ENCODE peak calls at places on chromosomes 16 and 17, in ten cellular contexts. A, N, F, O, L, S, B, P, T and C are unnamed samples.

GRCh38 chr16:85586360-85587145 is 26.6 kb upstream of the GSE1 start:
- DNase-seq in A (no peak), N (no peak), F (peak; percentile 61), O (no peak), L (peak; percentile 70), S (no peak), B (no peak), P (no peak), T (no peak), C (no peak)

GRCh38 chr16:86510465-86511261 is at the start of gene FOXF1:
- DNase-seq in A (no peak), N (no peak), F (no peak), O (peak; percentile 61), L (peak; percentile 83), S (no peak), B (no peak), P (no peak), T (no peak), C (no peak)

GRCh38 chr16:87463722-87464690 is 28.8 kb downstream of the ZCCHC14 start:
- DNase-seq in A (no peak), N (no peak), F (peak; percentile 21), O (peak; percentile 84), L (peak; percentile 89), S (no peak), B (peak; percentile 45), P (no peak), T (peak; percentile 83), C (no peak)

GRCh38 chr17:83125515-83126274 is 46.3 kb downstream of the METRNL start:
- DNase-seq in A (no peak), N (no peak), F (peak; percentile 50), O (no peak), L (no peak), S (peak; percentile 60), B (no peak), P (peak; percentile 70), T (no peak), C (peak; percentile 60)

GRCh38 chr16:88784856-88785105 is 239 bp downstream of the PIEZO1 start:
- DNase-seq in A (no peak), N (no peak), F (no peak), O (no peak), L (no peak), S (no peak), B (no peak), P (no peak), T (no peak), C (no peak)

GRCh38 chr16:82241469-82242052 is 71.5 kb upstream of the MPHOSPH6 start:
- DNase-seq in A (no peak), N (no peak), F (no peak), O (no peak), L (no peak), S (no peak), B (no peak), P (no peak), T (no peak), C (no peak)

GRCh38 chr17:78128616-78129384 is at the start of gene TMC6:
- DNase-seq in A (peak; percentile 89), N (no peak), F (no peak), O (no peak), L (no peak), S (peak; percentile 83), B (peak; percentile 70), P (peak; percentile 92), T (no peak), C (peak; percentile 78)

GRCh38 chr17:78697846-78698343 is 84.2 kb downstream of the CYTH1 start:
- DNase-seq in A (no peak), N (no peak), F (no peak), O (no peak), L (no peak), S (no peak), B (no peak), P (no peak), T (no peak), C (no peak)

GRCh38 chr16:89598199-89598598 is 15.2 kb upstream of the DPEP1 start:
- DNase-seq in A (no peak), N (no peak), F (no peak), O (peak; percentile 36), L (peak; percentile 43), S (peak; percentile 48), B (no peak), P (no peak), T (peak; percentile 46), C (no peak)

GRCh38 chr17:31339906-31340661 is 18.7 kb upstream of the EVI2A start:
- DNase-seq in A (no peak), N (no peak), F (peak; percentile 42), O (peak; percentile 86), L (peak; percentile 90), S (no peak), B (no peak), P (no peak), T (no peak), C (no peak)

GRCh38 chr16:66639091-66639885 is 34.8 kb downstream of the CMTM3 start:
- DNase-seq in A (no peak), N (no peak), F (no peak), O (peak; percentile 53), L (no peak), S (peak; percentile 61), B (no peak), P (no peak), T (peak; percentile 81), C (no peak)

GRCh38 chr16:84143784-84144199 is 1.2 kb downstream of the HSDL1 start:
- DNase-seq in A (no peak), N (no peak), F (no peak), O (peak; percentile 2), L (no peak), S (no peak), B (no peak), P (no peak), T (no peak), C (no peak)

GRCh38 chr16:48160575-48160974 is 4.8 kb upstream of the ABCC12 start:
- DNase-seq in A (no peak), N (no peak), F (no peak), O (peak; percentile 57), L (no peak), S (no peak), B (no peak), P (no peak), T (no peak), C (no peak)

GRCh38 chr17:8226536-8227237 is 16.3 kb upstream of the AURKB start:
- DNase-seq in A (peak; percentile 35), N (peak; percentile 56), F (peak; percentile 74), O (peak; percentile 93), L (peak; percentile 91), S (no peak), B (peak; percentile 57), P (peak; percentile 78), T (peak; percentile 85), C (peak; percentile 82)

GRCh38 chr17:40602445-40603443 is 37.5 kb upstream of the CCR7 start:
- DNase-seq in A (peak; percentile 46), N (no peak), F (no peak), O (no peak), L (no peak), S (no peak), B (peak; percentile 87), P (no peak), T (no peak), C (no peak)

GRCh38 chr17:17018612-17019429 is 23.4 kb upstream of the MPRIP start:
- DNase-seq in A (no peak), N (no peak), F (no peak), O (no peak), L (no peak), S (peak; percentile 92), B (no peak), P (no peak), T (no peak), C (peak; percentile 53)

GRCh38 chr17:69524854-69525253 is 110.4 kb downstream of the MAP2K6 start:
- DNase-seq in A (no peak), N (no peak), F (no peak), O (no peak), L (no peak), S (no peak), B (no peak), P (no peak), T (no peak), C (no peak)

GRCh38 chr16:89363621-89364393 is 126.6 kb downstream of the ANKRD11 start:
- DNase-seq in A (peak; percentile 37), N (no peak), F (no peak), O (peak; percentile 78), L (peak; percentile 86), S (peak; percentile 77), B (peak; percentile 60), P (no peak), T (peak; percentile 77), C (peak; percentile 36)

GRCh38 chr16:7853197-7853596 is 520.6 kb downstream of the RBFOX1 start:
- DNase-seq in A (no peak), N (no peak), F (no peak), O (no peak), L (no peak), S (no peak), B (no peak), P (no peak), T (no peak), C (no peak)

GRCh38 chr17:77723909-77724875 is 234.3 kb upstream of the TNRC6C start:
- DNase-seq in A (no peak), N (no peak), F (no peak), O (no peak), L (no peak), S (no peak), B (no peak), P (peak; percentile 89), T (no peak), C (no peak)

GRCh38 chr16:81713295-81713772 is 65.8 kb upstream of the PLCG2 start:
- DNase-seq in A (no peak), N (no peak), F (no peak), O (no peak), L (no peak), S (no peak), B (no peak), P (no peak), T (no peak), C (no peak)

GRCh38 chr16:3945751-3946603 is 65.5 kb upstream of the CREBBP start:
- DNase-seq in A (no peak), N (no peak), F (no peak), O (peak; percentile 99), L (peak; percentile 99), S (peak; percentile 84), B (no peak), P (no peak), T (peak; percentile 98), C (no peak)

GRCh38 chr16:80968386-80969113 is 38.1 kb downstream of the CMC2 start:
- DNase-seq in A (no peak), N (no peak), F (no peak), O (no peak), L (peak; percentile 68), S (no peak), B (no peak), P (no peak), T (peak; percentile 97), C (no peak)

GRCh38 chr17:22435231-22435974 is 743.1 kb downstream of the KCNJ18 start:
- DNase-seq in A (no peak), N (no peak), F (no peak), O (no peak), L (no peak), S (no peak), B (no peak), P (peak; percentile 76), T (no peak), C (no peak)

GRCh38 chr16:10992797-10993196 is 48.4 kb downstream of the CLEC16A start:
- DNase-seq in A (no peak), N (no peak), F (no peak), O (peak; percentile 67), L (peak; percentile 93), S (peak; percentile 85), B (peak; percentile 43), P (no peak), T (peak; percentile 74), C (no peak)

GRCh38 chr17:61459968-61460718 is 7.9 kb downstream of the TBX4 start:
- DNase-seq in A (no peak), N (no peak), F (no peak), O (no peak), L (no peak), S (no peak), B (no peak), P (no peak), T (no peak), C (no peak)

GRCh38 chr16:22849517-22849916 is 35.6 kb downstream of the HS3ST2 start:
- DNase-seq in A (no peak), N (no peak), F (no peak), O (no peak), L (no peak), S (no peak), B (no peak), P (no peak), T (no peak), C (no peak)

GRCh38 chr16:14399397-14400284 is 230.4 kb downstream of the PARN start:
- DNase-seq in A (no peak), N (no peak), F (peak; percentile 44), O (peak; percentile 58), L (peak; percentile 62), S (peak; percentile 85), B (no peak), P (peak; percentile 29), T (peak; percentile 68), C (no peak)